ENCODE peak calls at places on chromosomes 13 and 19, in ten cellular contexts. L, B, Y, Q, W, K, T, Z, H and G are unnamed samples.

GRCh38 chr13:102333320-102334181 is 68.3 kb downstream of the FGF14 start:
- DNase-seq in W (no peak), Q (no peak), T (no peak), B (no peak), Z (no peak), L (no peak), Y (peak), K (no peak), H (no peak), G (no peak)

GRCh38 chr19:17311455-17312248 is 2.3 kb downstream of the DDA1 start:
- DNase-seq in Z (no peak), K (no peak), B (no peak), Q (peak), L (no peak), H (no peak), Y (no peak), T (no peak), W (peak), G (peak)

GRCh38 chr13:33874871-33875270 is 56.9 kb downstream of the RFC3 start:
- DNase-seq in Z (no peak), Q (no peak), K (no peak), L (no peak), B (no peak), H (no peak), Y (no peak), W (no peak), T (no peak), G (no peak)

GRCh38 chr19:45913874-45914830 is at the start of gene NANOS2:
- DNase-seq in Q (peak), B (no peak), T (no peak), H (peak), Y (no peak), W (no peak), L (no peak), Z (peak), K (no peak), G (no peak)

GRCh38 chr19:30711296-30711695 is 339.1 kb downstream of the ZNF536 start:
- DNase-seq in B (no peak), Q (no peak), H (peak), Z (no peak), T (no peak), K (no peak), Y (no peak), L (no peak), W (no peak), G (no peak)

GRCh38 chr13:112576191-112576590 is 11.8 kb downstream of the TUBGCP3 start:
- DNase-seq in K (no peak), B (no peak), L (no peak), T (no peak), Z (no peak), Q (no peak), Y (no peak), H (no peak), W (no peak), G (no peak)

GRCh38 chr13:74117207-74117705 is 16.9 kb downstream of the KLF12 start:
- DNase-seq in H (no peak), Q (no peak), L (no peak), Y (no peak), K (no peak), W (no peak), T (no peak), B (no peak), Z (no peak), G (no peak)

GRCh38 chr13:22486490-22486889 is 694.3 kb upstream of the SGCG start:
- DNase-seq in T (no peak), H (no peak), K (no peak), Y (no peak), Z (no peak), Q (no peak), B (no peak), L (no peak), W (no peak), G (no peak)

GRCh38 chr13:71218960-71219359 is 648.0 kb downstream of the DACH1 start:
- DNase-seq in W (no peak), H (peak), Z (peak), L (no peak), B (no peak), Q (no peak), K (no peak), Y (peak), T (no peak), G (no peak)

GRCh38 chr13:95292622-95293021 is 8.6 kb downstream of the ABCC4 start:
- DNase-seq in Q (no peak), B (no peak), Y (no peak), W (no peak), L (no peak), H (no peak), T (no peak), Z (no peak), K (no peak), G (no peak)

GRCh38 chr19:10384580-10384979 is 4.2 kb upstream of the TYK2 start:
- DNase-seq in T (no peak), L (no peak), Q (no peak), Y (no peak), Z (no peak), K (no peak), W (no peak), B (no peak), H (no peak), G (no peak)

GRCh38 chr13:66574606-66575005 is 655.5 kb downstream of the PCDH9 start:
- DNase-seq in H (no peak), K (no peak), W (no peak), Z (no peak), Y (no peak), Q (peak), B (no peak), L (no peak), T (no peak), G (no peak)

GRCh38 chr13:50915562-50915961 is 6.0 kb downstream of the RNASEH2B start:
- DNase-seq in W (no peak), L (no peak), Y (no peak), H (no peak), B (no peak), T (no peak), Q (no peak), Z (peak), K (no peak), G (no peak)

GRCh38 chr13:90485441-90485840 is 862.0 kb upstream of the MIR17HG start:
- DNase-seq in L (no peak), B (no peak), T (no peak), K (no peak), Q (peak), H (no peak), Y (no peak), Z (no peak), W (peak), G (peak)